ENCODE peak calls at places on chromosome 20, in four cellular contexts. W, H, J and G are unnamed samples.
A peak's percentile ranks its signal among the peaks of the same experiment; 100 is the strongest.

GRCh38 chr20:45538209-45538798 is 978 bp downstream of the WFDC6 start:
- DNase-seq in J (no peak), W (no peak), H (no peak), G (no peak)

GRCh38 chr20:1002682-1003561 is 811 bp upstream of the RSPO4 start:
- DNase-seq in W (no peak), J (peak; percentile 43), H (peak; percentile 66), G (no peak)

GRCh38 chr20:8454137-8454712 is 322.2 kb downstream of the PLCB1 start:
- DNase-seq in W (peak; percentile 97), J (no peak), H (peak; percentile 8), G (peak; percentile 60)

GRCh38 chr20:30816182-30816645 is 441.2 kb upstream of the DEFB115 start:
- DNase-seq in W (no peak), H (peak; percentile 34), J (peak; percentile 74), G (no peak)

GRCh38 chr20:50534567-50534966 is 24.4 kb downstream of the PTPN1 start:
- DNase-seq in J (no peak), H (no peak), W (peak; percentile 87), G (no peak)

GRCh38 chr20:57596998-57597939 is 23.0 kb downstream of the ZBP1 start:
- DNase-seq in J (peak; percentile 80), H (peak; percentile 94), W (peak; percentile 17), G (peak; percentile 53)

GRCh38 chr20:49399329-49399728 is 83.1 kb downstream of the KCNB1 start:
- DNase-seq in H (no peak), J (no peak), W (peak; percentile 5), G (no peak)

GRCh38 chr20:24787621-24788020 is 161.4 kb upstream of the CST7 start:
- DNase-seq in W (no peak), H (no peak), J (no peak), G (no peak)

GRCh38 chr20:38084425-38084951 is 50.9 kb downstream of the RPRD1B start:
- DNase-seq in H (no peak), W (peak; percentile 82), J (peak; percentile 78), G (peak; percentile 29)

GRCh38 chr20:63962426-63963347 is 6.5 kb upstream of the UCKL1 start:
- DNase-seq in J (no peak), H (no peak), W (no peak), G (no peak)

GRCh38 chr20:58623579-58624473 is 27.3 kb upstream of the STX16 start:
- DNase-seq in H (peak; percentile 60), J (peak; percentile 88), W (peak; percentile 97), G (peak; percentile 86)

GRCh38 chr20:20241966-20242365 is 125.9 kb upstream of the INSM1 start:
- DNase-seq in H (no peak), J (no peak), W (no peak), G (no peak)

GRCh38 chr20:25499855-25500434 is 85.4 kb downstream of the NINL start:
- DNase-seq in W (no peak), H (no peak), J (no peak), G (no peak)

GRCh38 chr20:48910360-48910781 is 11.1 kb upstream of the ARFGEF2 start:
- DNase-seq in W (no peak), H (no peak), J (no peak), G (peak; percentile 24)

GRCh38 chr20:40218971-40219370 is 470.1 kb downstream of the MAFB start:
- DNase-seq in W (no peak), H (no peak), J (no peak), G (no peak)

GRCh38 chr20:50957798-50958732 is at the start of gene DPM1:
- DNase-seq in H (peak; percentile 88), W (peak; percentile 89), J (peak; percentile 93), G (peak; percentile 93)

GRCh38 chr20:50029697-50030428 is 47.1 kb downstream of the SNAI1 start:
- DNase-seq in J (peak; percentile 82), W (peak; percentile 95), H (peak; percentile 60), G (peak; percentile 78)

GRCh38 chr20:19935842-19936241 is 81.3 kb upstream of the NAA20 start:
- DNase-seq in J (no peak), W (no peak), H (no peak), G (no peak)

GRCh38 chr20:46963758-46964181 is 69.1 kb downstream of the EYA2 start:
- DNase-seq in H (no peak), W (peak; percentile 21), J (no peak), G (no peak)

GRCh38 chr20:63082939-63083735 is 76.4 kb upstream of the BHLHE23 start:
- DNase-seq in J (no peak), W (no peak), H (no peak), G (no peak)

GRCh38 chr20:46826343-46826984 is 68.2 kb upstream of the EYA2 start:
- DNase-seq in W (peak; percentile 61), J (no peak), H (no peak), G (no peak)

GRCh38 chr20:4045741-4046140 is 30.4 kb upstream of the RNF24 start:
- DNase-seq in H (no peak), W (peak; percentile 69), J (no peak), G (no peak)

GRCh38 chr20:49230575-49231211 is 11.5 kb downstream of the DDX27 start:
- DNase-seq in H (no peak), J (no peak), W (peak; percentile 16), G (no peak)

GRCh38 chr20:58618694-58619540 is 32.2 kb upstream of the STX16 start:
- DNase-seq in W (peak; percentile 82), J (no peak), H (no peak), G (no peak)

GRCh38 chr20:48198951-48199431 is 413.7 kb upstream of the SULF2 start:
- DNase-seq in H (no peak), W (no peak), J (no peak), G (no peak)

GRCh38 chr20:47493175-47493953 is 8.3 kb upstream of the NCOA3 start:
- DNase-seq in W (peak; percentile 63), J (peak; percentile 78), H (peak; percentile 52), G (peak; percentile 37)

GRCh38 chr20:49539481-49540231 is 28.3 kb downstream of the PTGIS start:
- DNase-seq in J (no peak), W (no peak), H (no peak), G (no peak)

GRCh38 chr20:61886721-61887658 is 178.7 kb downstream of the TAF4 start:
- DNase-seq in W (peak; percentile 35), J (peak; percentile 56), H (peak; percentile 82), G (peak; percentile 57)

GRCh38 chr20:4193053-4193452 is 177.7 kb upstream of the RNF24 start:
- DNase-seq in W (no peak), H (no peak), J (no peak), G (no peak)

GRCh38 chr20:3698511-3699436 is 13.6 kb downstream of the SIGLEC1 start:
- DNase-seq in W (no peak), H (no peak), J (no peak), G (no peak)

GRCh38 chr20:21901470-21902275 is 196.2 kb downstream of the PAX1 start:
- DNase-seq in J (no peak), W (no peak), H (no peak), G (peak; percentile 29)

GRCh38 chr20:49768204-49769124 is 44.2 kb upstream of the SLC9A8 start:
- DNase-seq in J (no peak), H (no peak), W (peak; percentile 70), G (peak; percentile 98)

GRCh38 chr20:54611701-54612487 is 136.5 kb downstream of the DOK5 start:
- DNase-seq in H (no peak), J (no peak), W (no peak), G (no peak)
- TF ChIP-seq USF2 in H (no peak), J (no peak), W (no peak), G (no peak)

DNA sequence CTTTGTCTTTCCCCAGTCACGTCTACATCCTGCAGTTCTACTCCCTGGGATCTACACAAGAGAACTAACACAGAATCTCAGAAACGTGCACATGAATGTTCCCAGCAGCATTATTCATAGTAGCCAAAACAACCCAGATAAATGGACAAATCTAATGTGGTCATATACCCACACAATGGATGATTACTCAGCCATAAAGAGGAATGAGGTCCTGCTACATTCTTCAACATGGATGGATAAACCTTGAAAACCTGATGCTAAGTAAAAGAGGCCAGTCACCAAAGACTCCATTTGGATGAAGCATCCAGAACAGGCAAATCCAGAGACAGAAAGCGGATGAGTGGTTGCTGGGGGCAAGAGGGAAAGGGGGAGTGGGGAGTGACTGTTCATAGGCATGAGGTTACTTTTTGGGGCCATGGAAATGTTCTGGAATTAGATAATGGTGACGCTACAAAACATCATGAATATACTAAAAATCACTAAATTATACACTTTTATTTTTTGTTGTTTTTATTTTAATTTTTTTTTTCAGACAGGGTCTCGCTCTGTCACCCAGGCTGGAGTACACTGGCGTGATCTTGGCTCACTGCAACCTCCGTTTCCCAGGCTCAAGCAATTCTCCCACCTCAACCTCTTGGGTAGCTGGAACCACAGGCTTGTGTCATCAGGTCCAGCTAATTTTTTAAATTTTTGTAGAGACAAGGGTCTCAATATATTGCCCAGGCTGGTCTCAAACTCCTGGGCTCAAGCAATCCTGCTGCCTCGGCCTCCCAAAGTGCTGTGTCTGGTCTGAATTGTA is 50.8 kb upstream of the DSN1 start:
- DNase-seq in H (no peak), J (no peak), W (peak; percentile 45), G (no peak)
- TF ChIP-seq RCOR1 in H (no peak), J (no peak), W (no peak), G (no peak)

GRCh38 chr20:43409041-43409913 is 48.4 kb upstream of the SRSF6 start:
- DNase-seq in W (peak; percentile 52), J (peak; percentile 57), H (peak; percentile 39), G (no peak)

DNA sequence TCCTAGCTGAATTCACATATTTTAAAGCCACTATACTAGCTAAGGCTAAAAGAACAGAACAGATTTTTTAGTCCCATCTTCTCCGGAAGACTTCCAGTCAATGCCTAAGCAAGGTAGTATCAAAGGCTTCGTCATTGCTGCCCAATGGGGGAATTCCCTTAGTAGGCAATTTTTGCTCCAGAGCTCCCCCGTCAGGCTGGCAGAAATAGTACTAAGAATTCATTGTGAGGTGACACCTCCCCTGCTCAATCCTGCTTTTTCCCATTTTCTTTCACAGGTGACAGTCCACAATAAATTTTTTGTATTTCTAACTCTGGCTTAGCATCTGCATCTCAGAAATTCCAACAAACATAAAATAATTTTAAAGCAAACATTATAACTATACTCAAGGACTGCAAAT is 52.8 kb upstream of the SRSF6 start:
- DNase-seq in J (peak; percentile 46), W (no peak), H (no peak), G (peak; percentile 25)
- TF ChIP-seq USF2 in J (no peak), W (no peak), H (no peak), G (no peak)

GRCh38 chr20:16709017-16709416 is 20.8 kb upstream of the SNRPB2 start:
- DNase-seq in J (no peak), W (no peak), H (no peak), G (no peak)
- TF ChIP-seq RCOR1 in J (no peak), W (no peak), H (no peak), G (no peak)

GRCh38 chr20:32522775-32523612 is 62.1 kb downstream of the NOL4L start:
- DNase-seq in H (peak; percentile 31), W (peak; percentile 55), J (no peak), G (no peak)
- TF ChIP-seq USF2 in H (no peak), W (no peak), J (no peak), G (no peak)